ENCODE peak calls at places on chromosomes 4 and X, in seven cellular contexts. B is ELR, S is NCI-H1092, Q is NCI-H510A treated with DMSO at 0.1 percent for 48 hours, X is kidney, R is osteocyte, J is NCI-H2171. F is an unnamed sample.
A peak's percentile ranks its signal among the peaks of the same experiment; 100 is the strongest.

GRCh38 chrX:43961699-43962098 is 11.5 kb downstream of the NDP start:
- DNase-seq in B (no peak), S (no peak), Q (no peak), X (no peak), R (no peak), J (no peak), F (no peak)

GRCh38 chr4:19748470-19748869 is 503.2 kb upstream of the SLIT2 start:
- DNase-seq in B (peak; percentile 11), S (no peak), Q (no peak), X (peak; percentile 52), R (no peak), J (no peak), F (no peak)

GRCh38 chr4:133320576-133321170 is 171.6 kb downstream of the PCDH10 start:
- DNase-seq in B (peak; percentile 50), S (no peak), Q (peak; percentile 23), X (no peak), R (no peak), J (peak; percentile 0), F (peak; percentile 46)

GRCh38 chr4:141565379-141566089 is 70.8 kb upstream of the IL15 start:
- DNase-seq in B (no peak), S (no peak), Q (no peak), X (no peak), R (no peak), J (no peak), F (no peak)

GRCh38 chr4:183996868-183997267 is 91.8 kb downstream of the STOX2 start:
- DNase-seq in B (peak; percentile 45), S (no peak), Q (no peak), X (no peak), R (no peak), J (no peak), F (no peak)

GRCh38 chr4:144734522-144734921 is 88.6 kb downstream of the HHIP start:
- DNase-seq in B (peak; percentile 74), S (no peak), Q (no peak), X (no peak), R (no peak), J (no peak), F (peak; percentile 42)

GRCh38 chr4:6705638-6706037 is 4.0 kb downstream of the MRFAP1L1 start:
- DNase-seq in B (no peak), S (no peak), Q (no peak), X (no peak), R (no peak), J (no peak), F (no peak)

GRCh38 chrX:130339408-130340222 is at the start of gene SLC25A14:
- DNase-seq in B (peak; percentile 83), S (peak; percentile 85), Q (peak; percentile 54), X (peak; percentile 90), R (peak; percentile 86), J (peak; percentile 68), F (peak; percentile 42)

GRCh38 chr4:183988874-183989273 is 83.8 kb downstream of the STOX2 start:
- DNase-seq in B (no peak), S (no peak), Q (no peak), X (no peak), R (no peak), J (no peak), F (no peak)

GRCh38 chrX:40573763-40574162 is 7.0 kb upstream of the ATP6AP2 start:
- DNase-seq in B (peak; percentile 45), S (no peak), Q (no peak), X (no peak), R (no peak), J (no peak), F (no peak)

GRCh38 chr4:6893449-6894085 is 16.1 kb upstream of the TBC1D14 start:
- DNase-seq in B (no peak), S (no peak), Q (no peak), X (no peak), R (no peak), J (no peak), F (no peak)

GRCh38 chrX:119512145-119512800 is 44.0 kb downstream of the SLC25A5 start:
- DNase-seq in B (peak; percentile 75), S (peak; percentile 66), Q (peak; percentile 37), X (no peak), R (no peak), J (peak; percentile 9), F (peak; percentile 56)

GRCh38 chrX:115311666-115312065 is 22.2 kb downstream of the LUZP4 start:
- DNase-seq in B (no peak), S (no peak), Q (no peak), X (peak; percentile 76), R (no peak), J (no peak), F (no peak)

GRCh38 chr4:140298001-140298400 is 75.4 kb upstream of the SCOC start:
- DNase-seq in B (no peak), S (no peak), Q (no peak), X (no peak), R (no peak), J (no peak), F (no peak)

GRCh38 chr4:23068287-23068686 is 375.6 kb downstream of the GBA3 start:
- DNase-seq in B (no peak), S (no peak), Q (no peak), X (no peak), R (no peak), J (no peak), F (no peak)

GRCh38 chr4:37674446-37674845 is 11.7 kb downstream of the RELL1 start:
- DNase-seq in B (no peak), S (no peak), Q (no peak), X (no peak), R (no peak), J (no peak), F (no peak)

GRCh38 chr4:47224361-47224760 is 193.0 kb downstream of the GABRB1 start:
- DNase-seq in B (no peak), S (no peak), Q (no peak), X (no peak), R (no peak), J (no peak), F (no peak)

GRCh38 chr4:53618321-53618720 is 27.0 kb upstream of the LNX1 start:
- DNase-seq in B (no peak), S (no peak), Q (peak; percentile 46), X (no peak), R (no peak), J (no peak), F (no peak)

GRCh38 chr4:53233396-53233795 is 132.5 kb downstream of the SCFD2 start:
- DNase-seq in B (no peak), S (no peak), Q (no peak), X (no peak), R (no peak), J (no peak), F (no peak)

GRCh38 chr4:7656244-7656800 is 221.6 kb upstream of the PSAPL1 start:
- DNase-seq in B (no peak), S (no peak), Q (no peak), X (peak; percentile 52), R (no peak), J (no peak), F (no peak)

GRCh38 chrX:42524374-42524773 is 253.6 kb downstream of the PPP1R2C start:
- DNase-seq in B (peak; percentile 0), S (no peak), Q (no peak), X (no peak), R (no peak), J (no peak), F (peak; percentile 74)

GRCh38 chrX:120559799-120560198 is 963 bp downstream of the CUL4B start:
- DNase-seq in B (no peak), S (no peak), Q (peak; percentile 18), X (no peak), R (no peak), J (peak; percentile 19), F (no peak)

GRCh38 chr4:21915761-21916160 is 32.8 kb downstream of the KCNIP4 start:
- DNase-seq in B (no peak), S (peak; percentile 1), Q (no peak), X (no peak), R (no peak), J (no peak), F (no peak)

GRCh38 chr4:177907736-177908424 is 465.6 kb upstream of the AGA start:
- DNase-seq in B (peak; percentile 15), S (no peak), Q (no peak), X (no peak), R (no peak), J (no peak), F (no peak)